ENCODE peak calls at places on chromosomes 5 and 9, in eight cellular contexts. L, D, T, M, Y, N, X and E are unnamed samples.

GRCh38 chr5:167950126-167950721 is 341.2 kb upstream of the WWC1 start:
- DNase-seq in L (no peak), D (no peak), T (no peak), M (no peak), Y (no peak), N (peak; percentile 60), X (peak; percentile 96), E (no peak)

GRCh38 chr9:14096182-14096922 is 217.6 kb downstream of the NFIB start:
- DNase-seq in L (no peak), D (no peak), T (no peak), M (no peak), Y (no peak), N (peak; percentile 95), X (peak; percentile 30), E (no peak)

GRCh38 chr5:88826959-88827585 is 55.9 kb downstream of the MEF2C start:
- DNase-seq in L (no peak), D (no peak), T (no peak), M (no peak), Y (peak; percentile 87), N (peak; percentile 65), X (peak; percentile 56), E (no peak)

GRCh38 chr9:96686638-96687335 is 31.7 kb upstream of the PRXL2C start:
- DNase-seq in L (peak; percentile 95), D (peak; percentile 55), T (peak; percentile 95), M (peak; percentile 44), Y (peak; percentile 5), N (peak; percentile 78), X (peak; percentile 73), E (peak; percentile 73)

GRCh38 chr5:166926098-166926497 is 1365.3 kb upstream of the WWC1 start:
- DNase-seq in L (no peak), D (no peak), T (no peak), M (no peak), Y (no peak), N (no peak), X (no peak), E (no peak)

GRCh38 chr5:83750759-83751158 is 30.1 kb upstream of the HAPLN1 start:
- DNase-seq in L (no peak), D (no peak), T (no peak), M (no peak), Y (no peak), N (no peak), X (no peak), E (no peak)

GRCh38 chr5:169934990-169935389 is 45.3 kb downstream of the INSYN2B start:
- DNase-seq in L (no peak), D (no peak), T (no peak), M (no peak), Y (no peak), N (peak; percentile 27), X (peak; percentile 33), E (no peak)

GRCh38 chr9:18296702-18297531 is 177.0 kb upstream of the ADAMTSL1 start:
- DNase-seq in L (no peak), D (no peak), T (no peak), M (no peak), Y (no peak), N (peak; percentile 51), X (peak; percentile 52), E (no peak)

GRCh38 chr9:74357577-74357976 is 139.6 kb upstream of the RORB start:
- DNase-seq in L (no peak), D (no peak), T (no peak), M (no peak), Y (no peak), N (no peak), X (no peak), E (no peak)

GRCh38 chr9:93039976-93040375 is 18.5 kb upstream of the SUSD3 start:
- DNase-seq in L (no peak), D (no peak), T (no peak), M (no peak), Y (no peak), N (no peak), X (no peak), E (no peak)

GRCh38 chr9:34503406-34503805 is 19.4 kb downstream of the ENHO start:
- DNase-seq in L (no peak), D (no peak), T (no peak), M (no peak), Y (no peak), N (no peak), X (no peak), E (peak; percentile 5)

GRCh38 chr5:58407042-58407709 is 52.7 kb downstream of the PLK2 start:
- DNase-seq in L (no peak), D (no peak), T (no peak), M (no peak), Y (no peak), N (peak; percentile 72), X (peak; percentile 77), E (no peak)

GRCh38 chr9:134028076-134028475 is 2.8 kb downstream of the BRD3OS start:
- DNase-seq in L (no peak), D (no peak), T (no peak), M (no peak), Y (no peak), N (no peak), X (no peak), E (no peak)

GRCh38 chr9:135990468-135991429 is 29.6 kb upstream of the UBAC1 start:
- DNase-seq in L (no peak), D (no peak), T (no peak), M (peak; percentile 78), Y (peak; percentile 48), N (peak; percentile 64), X (peak; percentile 47), E (no peak)

GRCh38 chr9:135988493-135988892 is 27.3 kb upstream of the UBAC1 start:
- DNase-seq in L (no peak), D (no peak), T (no peak), M (no peak), Y (no peak), N (no peak), X (no peak), E (no peak)

GRCh38 chr9:135987838-135988404 is 26.7 kb upstream of the UBAC1 start:
- DNase-seq in L (no peak), D (no peak), T (no peak), M (no peak), Y (no peak), N (no peak), X (no peak), E (no peak)

GRCh38 chr9:135989722-135990467 is 28.7 kb upstream of the UBAC1 start:
- DNase-seq in L (no peak), D (no peak), T (no peak), M (no peak), Y (no peak), N (no peak), X (no peak), E (no peak)

DNA sequence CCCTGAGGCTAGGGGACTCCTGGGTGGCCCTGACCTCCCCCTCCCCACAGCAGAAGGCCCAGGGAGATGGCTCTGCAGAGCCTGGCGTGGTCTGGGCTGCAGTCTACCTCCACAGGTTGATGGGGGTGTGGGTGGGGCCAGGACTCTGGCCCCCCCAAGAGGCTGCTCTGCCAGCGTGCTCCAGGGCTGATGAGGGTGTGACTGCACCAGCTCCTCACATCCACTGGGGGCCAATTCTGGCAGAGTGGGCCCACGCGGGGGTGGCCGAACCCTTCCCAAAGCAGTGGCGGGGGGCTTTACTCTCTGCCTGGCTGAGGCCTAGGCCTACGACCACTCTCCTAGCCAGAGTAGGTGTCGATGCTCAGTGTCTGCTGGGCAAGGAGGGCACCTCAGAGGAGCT is 28.0 kb upstream of the UBAC1 start:
- DNase-seq in L (no peak), D (no peak), T (no peak), M (no peak), Y (no peak), N (no peak), X (no peak), E (no peak)
- TF ChIP-seq CTCF in L (no peak), D (no peak), T (no peak), M (no peak), Y (no peak), N (no peak), X (no peak), E (no peak)

DNA sequence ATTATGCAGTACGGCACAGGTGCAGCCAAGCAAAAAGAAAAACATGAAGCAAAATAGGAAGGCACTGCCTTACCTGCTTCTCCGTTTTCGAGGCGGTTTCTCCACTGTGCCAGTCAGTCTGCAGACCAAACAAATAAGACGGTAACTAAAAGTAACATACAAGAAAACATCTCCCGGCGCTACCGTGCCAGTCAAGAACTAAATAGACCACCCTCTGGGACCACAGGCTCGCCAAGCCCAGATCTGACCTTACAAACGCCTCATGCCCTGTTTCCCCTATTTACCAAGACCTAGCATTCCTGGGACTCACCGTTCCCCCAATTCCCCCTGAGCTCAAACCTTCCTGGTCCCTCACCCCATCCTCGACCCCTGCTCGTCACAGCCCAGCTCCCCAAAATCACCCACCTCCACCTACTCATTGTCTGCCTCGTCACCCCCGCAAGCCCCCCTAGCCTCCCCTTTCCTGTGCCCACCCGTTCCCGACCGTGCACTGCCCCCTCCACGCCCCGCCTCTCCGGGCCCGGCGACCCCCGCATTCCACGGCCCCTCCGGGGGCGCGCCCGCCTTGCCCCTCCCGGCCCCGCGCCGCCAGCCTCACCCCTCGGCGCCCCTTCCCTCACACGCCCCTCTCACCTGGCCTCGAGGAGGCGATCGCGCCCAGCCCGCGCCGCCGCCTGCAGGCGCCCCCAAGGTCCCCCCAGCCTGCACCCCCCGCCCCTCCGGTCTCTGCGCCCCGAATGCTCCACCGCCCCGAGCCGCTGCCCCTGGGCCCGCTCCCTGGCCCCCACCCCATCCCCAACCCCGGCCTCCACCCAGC is 560 bp downstream of the SCAI start:
- DNase-seq in L (no peak), D (peak; percentile 62), T (no peak), M (no peak), Y (peak; percentile 18), N (no peak), X (no peak), E (no peak)
- TF ChIP-seq CTCF in L (no peak), D (no peak), T (no peak), M (peak; percentile 28), Y (no peak), N (no peak), X (no peak), E (no peak)

DNA sequence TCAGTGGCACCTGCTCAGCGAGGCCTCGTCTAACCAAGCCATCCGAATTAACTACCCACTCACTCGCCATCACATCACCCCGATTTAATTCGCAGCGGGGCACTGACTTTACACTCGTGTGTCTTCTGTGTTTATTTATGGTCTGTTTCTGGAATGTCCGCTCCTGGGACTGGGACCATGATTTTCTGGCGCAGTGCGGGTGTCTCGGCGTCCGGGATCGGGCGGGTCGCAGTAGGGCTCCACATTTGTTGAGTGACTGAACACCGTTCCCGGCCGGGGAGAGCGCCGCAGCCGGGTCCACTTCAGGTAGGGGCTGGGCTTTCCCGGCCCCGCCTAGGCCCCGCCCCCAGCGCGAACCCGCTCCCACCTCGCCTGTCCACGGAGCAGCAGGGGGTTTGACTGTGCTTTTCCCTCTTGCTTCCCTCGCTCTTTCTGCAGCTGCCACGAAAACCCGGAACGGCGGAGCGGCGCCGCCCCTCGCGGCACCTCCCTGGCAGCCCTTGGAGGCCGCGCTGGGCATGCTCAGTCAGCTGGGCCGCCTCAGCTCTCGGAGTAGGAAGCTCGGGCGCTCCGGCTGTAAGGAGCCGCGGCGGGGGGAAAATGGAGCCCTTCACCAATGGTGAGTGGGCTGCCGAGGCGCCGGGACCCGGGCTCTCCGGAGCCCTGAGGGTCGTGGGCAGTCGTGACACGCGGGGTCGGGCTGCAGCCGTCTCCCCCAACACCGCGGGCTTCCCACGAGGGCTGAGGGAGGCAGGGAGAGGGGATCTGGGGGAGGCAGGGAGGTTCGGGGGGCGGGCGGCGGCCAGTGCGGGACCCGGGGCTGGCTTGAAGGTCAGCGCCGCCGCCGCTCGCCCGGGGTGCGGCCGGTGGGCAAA is at the start of gene LNPEP:
- DNase-seq in L (peak; percentile 99), D (peak; percentile 96), T (peak; percentile 98), M (peak; percentile 86), Y (peak; percentile 99), N (peak; percentile 98), X (peak; percentile 98), E (peak; percentile 99)
- TF ChIP-seq CTCF in L (no peak), D (no peak), T (no peak), M (no peak), Y (no peak), N (no peak), X (no peak), E (no peak)

GRCh38 chr5:141762790-141763368 is 80.8 kb upstream of the ARAP3 start:
- DNase-seq in L (no peak), D (no peak), T (no peak), M (peak; percentile 48), Y (no peak), N (no peak), X (no peak), E (no peak)
- TF ChIP-seq CTCF in L (no peak), D (no peak), T (no peak), M (no peak), Y (peak; percentile 34), N (no peak), X (no peak), E (no peak)